ENCODE peak calls at places on chromosomes 12 and 14, in five cellular contexts. L, H, O, Q and Z are unnamed samples.

GRCh38 chr14:88130057-88130432 is 125.1 kb downstream of the GPR65 start:
- DNase-seq in L (no peak), H (no peak), O (no peak), Q (no peak), Z (no peak)

GRCh38 chr12:131860472-131861260 is 32.5 kb downstream of the MMP17 start:
- DNase-seq in L (peak; percentile 97), H (no peak), O (no peak), Q (peak; percentile 36), Z (no peak)

GRCh38 chr12:128830505-128830893 is 6.7 kb upstream of the SLC15A4 start:
- DNase-seq in L (no peak), H (no peak), O (no peak), Q (no peak), Z (no peak)

GRCh38 chr14:53495846-53496343 is 342.8 kb upstream of the DDHD1 start:
- DNase-seq in L (no peak), H (no peak), O (no peak), Q (no peak), Z (no peak)

GRCh38 chr12:56029166-56029519 is 8.3 kb downstream of the IKZF4 start:
- DNase-seq in L (no peak), H (no peak), O (no peak), Q (no peak), Z (no peak)

GRCh38 chr14:75832621-75833297 is 149.0 kb downstream of the TGFB3 start:
- DNase-seq in L (no peak), H (no peak), O (no peak), Q (no peak), Z (no peak)

GRCh38 chr12:19654630-19655384 is 215.5 kb downstream of the AEBP2 start:
- DNase-seq in L (no peak), H (no peak), O (no peak), Q (no peak), Z (no peak)

GRCh38 chr12:78034025-78034424 is 203.3 kb downstream of the NAV3 start:
- DNase-seq in L (no peak), H (no peak), O (no peak), Q (peak; percentile 6), Z (no peak)

GRCh38 chr14:32507029-32507984 is 178.2 kb downstream of the AKAP6 start:
- DNase-seq in L (peak; percentile 77), H (no peak), O (no peak), Q (no peak), Z (peak; percentile 68)

GRCh38 chr14:71985538-71986234 is 53.5 kb downstream of the RGS6 start:
- DNase-seq in L (no peak), H (no peak), O (no peak), Q (no peak), Z (no peak)

GRCh38 chr14:32477406-32477805 is 148.3 kb downstream of the AKAP6 start:
- DNase-seq in L (no peak), H (no peak), O (no peak), Q (no peak), Z (no peak)

GRCh38 chr14:72850360-72850759 is 43.5 kb downstream of the DPF3 start:
- DNase-seq in L (no peak), H (no peak), O (no peak), Q (no peak), Z (no peak)

GRCh38 chr12:47779301-47779942 is 6.4 kb downstream of the SLC48A1 start:
- DNase-seq in L (peak; percentile 77), H (peak; percentile 96), O (peak; percentile 68), Q (peak; percentile 96), Z (peak; percentile 50)

GRCh38 chr12:57724936-57725740 is 13.4 kb downstream of the AGAP2 start:
- DNase-seq in L (no peak), H (no peak), O (no peak), Q (no peak), Z (no peak)

GRCh38 chr12:114221976-114222630 is 183.8 kb downstream of the TBX5 start:
- DNase-seq in L (no peak), H (no peak), O (no peak), Q (no peak), Z (no peak)

GRCh38 chr14:56328021-56328420 is 209.8 kb downstream of the PELI2 start:
- DNase-seq in L (no peak), H (no peak), O (no peak), Q (no peak), Z (no peak)

GRCh38 chr12:132700212-132700913 is 10.3 kb upstream of the PGAM5 start:
- DNase-seq in L (no peak), H (no peak), O (no peak), Q (no peak), Z (no peak)

GRCh38 chr12:16553457-16553856 is 52.5 kb downstream of the LMO3 start:
- DNase-seq in L (no peak), H (no peak), O (peak; percentile 23), Q (no peak), Z (peak; percentile 9)

GRCh38 chr14:43132441-43132840 is 1374.6 kb downstream of the FSCB start:
- DNase-seq in L (no peak), H (no peak), O (no peak), Q (no peak), Z (no peak)

GRCh38 chr12:24255920-24256635 is 306.6 kb upstream of the SOX5 start:
- DNase-seq in L (no peak), H (no peak), O (no peak), Q (no peak), Z (no peak)

GRCh38 chr12:1350055-1350933 is 244.1 kb downstream of the FBXL14 start:
- DNase-seq in L (peak; percentile 92), H (no peak), O (peak; percentile 90), Q (no peak), Z (peak; percentile 76)

GRCh38 chr12:8572507-8572906 is 31.8 kb upstream of the CLEC4E start:
- DNase-seq in L (no peak), H (no peak), O (no peak), Q (no peak), Z (no peak)